ENCODE peak calls at places on chromosomes 7 and 10, in ten cellular contexts. One of them, this sample, is unnamed.

GRCh38 chr10:48504141-48504885 is 100.6 kb downstream of the ARHGAP22 start:
- DNase-seq in MM.1S: no peak
- DNase-seq in neuronal stem cell: no peak
- DNase-seq in breast epithelium: no peak
- DNase-seq in mesendoderm: no peak
- DNase-seq in CD8-positive, alpha-beta memory T cell: no peak
- DNase-seq in psoas muscle: no peak
- DNase-seq in testis: no peak
- DNase-seq in fibroblast of lung: no peak
- DNase-seq in adrenal gland: no peak
- DNase-seq in this sample: no peak

GRCh38 chr10:18345308-18345707 is 205.1 kb downstream of the CACNB2 start:
- DNase-seq in MM.1S: no peak
- DNase-seq in neuronal stem cell: no peak
- DNase-seq in breast epithelium: no peak
- DNase-seq in mesendoderm: no peak
- DNase-seq in CD8-positive, alpha-beta memory T cell: no peak
- DNase-seq in psoas muscle: no peak
- DNase-seq in testis: no peak
- DNase-seq in fibroblast of lung: no peak
- DNase-seq in adrenal gland: no peak
- DNase-seq in this sample: no peak

GRCh38 chr7:7304705-7305475 is 122.5 kb downstream of the C1GALT1 start:
- DNase-seq in MM.1S: no peak
- DNase-seq in neuronal stem cell: no peak
- DNase-seq in breast epithelium: peak; percentile 22
- DNase-seq in mesendoderm: no peak
- DNase-seq in CD8-positive, alpha-beta memory T cell: no peak
- DNase-seq in psoas muscle: no peak
- DNase-seq in testis: no peak
- DNase-seq in fibroblast of lung: no peak
- DNase-seq in adrenal gland: no peak
- DNase-seq in this sample: no peak

GRCh38 chr10:112775892-112776679 is 174.0 kb upstream of the TCF7L2 start:
- DNase-seq in MM.1S: no peak
- DNase-seq in neuronal stem cell: no peak
- DNase-seq in breast epithelium: no peak
- DNase-seq in mesendoderm: no peak
- DNase-seq in CD8-positive, alpha-beta memory T cell: no peak
- DNase-seq in psoas muscle: no peak
- DNase-seq in testis: no peak
- DNase-seq in fibroblast of lung: no peak
- DNase-seq in adrenal gland: no peak
- DNase-seq in this sample: no peak

GRCh38 chr10:4043897-4044296 is 258.9 kb upstream of the KLF6 start:
- DNase-seq in MM.1S: no peak
- DNase-seq in neuronal stem cell: no peak
- DNase-seq in breast epithelium: no peak
- DNase-seq in mesendoderm: no peak
- DNase-seq in CD8-positive, alpha-beta memory T cell: no peak
- DNase-seq in psoas muscle: no peak
- DNase-seq in testis: no peak
- DNase-seq in fibroblast of lung: no peak
- DNase-seq in adrenal gland: no peak
- DNase-seq in this sample: no peak

GRCh38 chr10:86391986-86392722 is 25.6 kb upstream of the GRID1 start:
- DNase-seq in MM.1S: no peak
- DNase-seq in neuronal stem cell: no peak
- DNase-seq in breast epithelium: no peak
- DNase-seq in mesendoderm: no peak
- DNase-seq in CD8-positive, alpha-beta memory T cell: no peak
- DNase-seq in psoas muscle: no peak
- DNase-seq in testis: no peak
- DNase-seq in fibroblast of lung: no peak
- DNase-seq in adrenal gland: no peak
- DNase-seq in this sample: no peak

GRCh38 chr7:85770332-85770731 is 583.5 kb upstream of the SEMA3D start:
- DNase-seq in MM.1S: no peak
- DNase-seq in neuronal stem cell: no peak
- DNase-seq in breast epithelium: no peak
- DNase-seq in mesendoderm: no peak
- DNase-seq in CD8-positive, alpha-beta memory T cell: no peak
- DNase-seq in psoas muscle: no peak
- DNase-seq in testis: no peak
- DNase-seq in fibroblast of lung: peak; percentile 79
- DNase-seq in adrenal gland: no peak
- DNase-seq in this sample: no peak

GRCh38 chr10:124864421-124865193 is 63.0 kb downstream of the ABRAXAS2 start:
- DNase-seq in MM.1S: no peak
- DNase-seq in neuronal stem cell: no peak
- DNase-seq in breast epithelium: peak; percentile 66
- DNase-seq in mesendoderm: peak; percentile 48
- DNase-seq in CD8-positive, alpha-beta memory T cell: no peak
- DNase-seq in psoas muscle: peak; percentile 88
- DNase-seq in testis: no peak
- DNase-seq in fibroblast of lung: no peak
- DNase-seq in adrenal gland: peak; percentile 66
- DNase-seq in this sample: peak; percentile 57

GRCh38 chr7:150382123-150382843 is 3.2 kb downstream of the ZNF775 start:
- DNase-seq in MM.1S: peak; percentile 80
- DNase-seq in neuronal stem cell: no peak
- DNase-seq in breast epithelium: peak; percentile 45
- DNase-seq in mesendoderm: no peak
- DNase-seq in CD8-positive, alpha-beta memory T cell: no peak
- DNase-seq in psoas muscle: no peak
- DNase-seq in testis: no peak
- DNase-seq in fibroblast of lung: no peak
- DNase-seq in adrenal gland: no peak
- DNase-seq in this sample: no peak

GRCh38 chr7:73817121-73817520 is 13.7 kb upstream of the CLDN4 start:
- DNase-seq in MM.1S: no peak
- DNase-seq in neuronal stem cell: no peak
- DNase-seq in breast epithelium: no peak
- DNase-seq in mesendoderm: no peak
- DNase-seq in CD8-positive, alpha-beta memory T cell: no peak
- DNase-seq in psoas muscle: no peak
- DNase-seq in testis: no peak
- DNase-seq in fibroblast of lung: no peak
- DNase-seq in adrenal gland: no peak
- DNase-seq in this sample: no peak

GRCh38 chr7:55572378-55573233 is at the start of gene VOPP1:
- DNase-seq in MM.1S: peak; percentile 86
- DNase-seq in neuronal stem cell: peak; percentile 68
- DNase-seq in breast epithelium: no peak
- DNase-seq in mesendoderm: peak; percentile 84
- DNase-seq in CD8-positive, alpha-beta memory T cell: peak; percentile 73
- DNase-seq in psoas muscle: peak; percentile 83
- DNase-seq in testis: peak; percentile 54
- DNase-seq in fibroblast of lung: peak; percentile 57
- DNase-seq in adrenal gland: peak; percentile 44
- DNase-seq in this sample: peak; percentile 83

GRCh38 chr7:29610031-29610490 is 46.4 kb downstream of the PRR15 start:
- DNase-seq in MM.1S: no peak
- DNase-seq in neuronal stem cell: no peak
- DNase-seq in breast epithelium: no peak
- DNase-seq in mesendoderm: no peak
- DNase-seq in CD8-positive, alpha-beta memory T cell: no peak
- DNase-seq in psoas muscle: no peak
- DNase-seq in testis: no peak
- DNase-seq in fibroblast of lung: peak; percentile 33
- DNase-seq in adrenal gland: no peak
- DNase-seq in this sample: no peak

DNA sequence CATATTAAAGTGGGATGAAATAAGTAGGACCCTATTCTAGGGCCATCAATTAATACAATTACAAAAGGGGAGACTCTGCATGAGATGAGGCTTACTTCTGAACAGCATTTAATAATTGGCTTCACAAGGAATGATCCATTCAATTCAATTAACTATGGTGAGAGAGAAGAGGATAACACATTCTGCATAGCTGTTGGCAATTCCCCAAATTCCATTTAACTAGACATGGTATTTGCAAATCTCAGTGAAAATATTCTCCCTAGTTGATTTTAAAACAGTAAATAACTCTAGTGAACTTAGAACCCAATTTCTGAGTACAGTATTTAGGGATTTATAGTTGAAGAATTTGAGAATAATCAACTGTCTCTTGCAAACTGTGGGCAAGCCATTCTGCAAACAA is 145.3 kb downstream of the NOC3L start:
- DNase-seq in MM.1S: no peak
- DNase-seq in neuronal stem cell: no peak
- DNase-seq in breast epithelium: no peak
- DNase-seq in mesendoderm: no peak
- DNase-seq in CD8-positive, alpha-beta memory T cell: no peak
- DNase-seq in psoas muscle: no peak
- DNase-seq in testis: no peak
- DNase-seq in fibroblast of lung: no peak
- DNase-seq in adrenal gland: no peak
- DNase-seq in this sample: no peak
- H3K27ac ChIP-seq in MM.1S: no peak overlapping the region
- H3K27ac ChIP-seq in neuronal stem cell: no peak overlapping the region
- H3K27ac ChIP-seq in breast epithelium: no peak overlapping the region
- H3K27ac ChIP-seq in mesendoderm: no peak overlapping the region
- H3K27ac ChIP-seq in CD8-positive, alpha-beta memory T cell: no peak overlapping the region
- H3K27ac ChIP-seq in psoas muscle: no peak overlapping the region
- H3K27ac ChIP-seq in testis: no peak overlapping the region
- H3K27ac ChIP-seq in fibroblast of lung: no peak overlapping the region
- H3K27ac ChIP-seq in adrenal gland: no peak overlapping the region
- H3K27ac ChIP-seq in this sample: no peak overlapping the region

DNA sequence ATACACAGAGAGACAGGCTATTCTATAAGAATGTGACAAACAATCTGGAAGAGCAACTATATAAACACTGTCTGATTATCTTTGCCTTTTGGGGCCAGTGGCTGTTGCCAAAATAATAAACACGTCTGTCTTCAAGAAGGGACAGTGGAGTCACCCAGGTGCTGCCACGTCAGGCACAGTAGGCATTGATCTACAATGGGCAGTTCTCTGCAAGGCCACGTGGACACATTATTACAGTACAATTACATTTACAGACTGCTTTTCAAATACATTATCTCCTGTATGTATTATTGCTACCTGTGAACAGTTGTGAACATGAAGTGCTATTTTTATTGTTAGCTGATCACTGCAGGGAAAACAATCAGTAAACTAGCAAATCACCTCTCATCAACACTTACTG is 14.0 kb downstream of the DNMBP start:
- DNase-seq in MM.1S: no peak
- DNase-seq in neuronal stem cell: no peak
- DNase-seq in breast epithelium: no peak
- DNase-seq in mesendoderm: no peak
- DNase-seq in CD8-positive, alpha-beta memory T cell: no peak
- DNase-seq in psoas muscle: no peak
- DNase-seq in testis: no peak
- DNase-seq in fibroblast of lung: no peak
- DNase-seq in adrenal gland: no peak
- DNase-seq in this sample: no peak
- H3K27ac ChIP-seq in MM.1S: no peak overlapping the region
- H3K27ac ChIP-seq in neuronal stem cell: no peak overlapping the region
- H3K27ac ChIP-seq in breast epithelium: no peak overlapping the region
- H3K27ac ChIP-seq in mesendoderm: no peak overlapping the region
- H3K27ac ChIP-seq in CD8-positive, alpha-beta memory T cell: no peak overlapping the region
- H3K27ac ChIP-seq in psoas muscle: peak overlapping the region; percentile 47
- H3K27ac ChIP-seq in testis: no peak overlapping the region
- H3K27ac ChIP-seq in fibroblast of lung: peak overlapping the region; percentile 36
- H3K27ac ChIP-seq in adrenal gland: no peak overlapping the region
- H3K27ac ChIP-seq in this sample: no peak overlapping the region

DNA sequence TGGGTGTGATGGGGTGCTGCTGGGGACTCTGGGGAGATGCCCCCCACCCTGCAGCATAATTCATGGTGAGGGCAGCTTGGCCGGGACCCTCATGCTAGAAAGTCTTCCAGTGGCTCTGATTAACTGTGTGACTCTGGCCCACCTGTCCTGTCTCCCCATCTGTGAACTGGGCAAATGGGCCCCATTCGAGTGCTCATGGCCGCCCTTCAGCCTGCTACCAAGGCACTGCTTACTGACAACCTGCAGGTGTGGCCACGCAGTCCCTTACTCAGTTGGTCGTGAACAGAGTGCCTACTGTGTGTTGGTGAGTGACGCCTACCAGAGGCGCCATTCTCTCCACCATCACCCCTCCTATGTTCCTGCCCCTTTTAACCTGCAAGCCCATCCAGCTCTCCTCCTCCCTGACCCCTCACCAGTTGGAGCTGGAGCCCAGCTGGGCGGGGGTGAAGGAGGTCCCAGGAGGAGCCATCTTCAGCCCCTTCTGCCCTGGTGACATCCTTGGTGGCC is 109.4 kb downstream of the ZMIZ1 start:
- DNase-seq in MM.1S: no peak
- DNase-seq in neuronal stem cell: no peak
- DNase-seq in breast epithelium: no peak
- DNase-seq in mesendoderm: no peak
- DNase-seq in CD8-positive, alpha-beta memory T cell: no peak
- DNase-seq in psoas muscle: no peak
- DNase-seq in testis: no peak
- DNase-seq in fibroblast of lung: no peak
- DNase-seq in adrenal gland: no peak
- DNase-seq in this sample: no peak
- H3K27ac ChIP-seq in MM.1S: no peak overlapping the region
- H3K27ac ChIP-seq in neuronal stem cell: peak overlapping the region; percentile 75
- H3K27ac ChIP-seq in breast epithelium: peak overlapping the region; percentile 35
- H3K27ac ChIP-seq in mesendoderm: no peak overlapping the region
- H3K27ac ChIP-seq in CD8-positive, alpha-beta memory T cell: peak overlapping the region; percentile 38
- H3K27ac ChIP-seq in psoas muscle: no peak overlapping the region
- H3K27ac ChIP-seq in testis: no peak overlapping the region
- H3K27ac ChIP-seq in fibroblast of lung: peak overlapping the region; percentile 78
- H3K27ac ChIP-seq in adrenal gland: peak overlapping the region; percentile 84
- H3K27ac ChIP-seq in this sample: peak overlapping the region; percentile 81

GRCh38 chr7:50709151-50709550 is 73.5 kb downstream of the GRB10 start:
- DNase-seq in MM.1S: no peak
- DNase-seq in neuronal stem cell: no peak
- DNase-seq in breast epithelium: no peak
- DNase-seq in mesendoderm: no peak
- DNase-seq in CD8-positive, alpha-beta memory T cell: no peak
- DNase-seq in psoas muscle: no peak
- DNase-seq in testis: no peak
- DNase-seq in fibroblast of lung: no peak
- DNase-seq in adrenal gland: no peak
- DNase-seq in this sample: no peak

GRCh38 chr7:50704844-50705243 is 77.9 kb downstream of the GRB10 start:
- DNase-seq in MM.1S: no peak
- DNase-seq in neuronal stem cell: no peak
- DNase-seq in breast epithelium: no peak
- DNase-seq in mesendoderm: no peak
- DNase-seq in CD8-positive, alpha-beta memory T cell: no peak
- DNase-seq in psoas muscle: no peak
- DNase-seq in testis: no peak
- DNase-seq in fibroblast of lung: no peak
- DNase-seq in adrenal gland: no peak
- DNase-seq in this sample: no peak

GRCh38 chr7:50707607-50708006 is 75.1 kb downstream of the GRB10 start:
- DNase-seq in MM.1S: no peak
- DNase-seq in neuronal stem cell: no peak
- DNase-seq in breast epithelium: no peak
- DNase-seq in mesendoderm: no peak
- DNase-seq in CD8-positive, alpha-beta memory T cell: no peak
- DNase-seq in psoas muscle: no peak
- DNase-seq in testis: no peak
- DNase-seq in fibroblast of lung: no peak
- DNase-seq in adrenal gland: no peak
- DNase-seq in this sample: no peak

GRCh38 chr7:50703654-50704053 is 79.0 kb downstream of the GRB10 start:
- DNase-seq in MM.1S: no peak
- DNase-seq in neuronal stem cell: no peak
- DNase-seq in breast epithelium: no peak
- DNase-seq in mesendoderm: no peak
- DNase-seq in CD8-positive, alpha-beta memory T cell: no peak
- DNase-seq in psoas muscle: no peak
- DNase-seq in testis: no peak
- DNase-seq in fibroblast of lung: no peak
- DNase-seq in adrenal gland: no peak
- DNase-seq in this sample: no peak

GRCh38 chr7:50706469-50706937 is 76.2 kb downstream of the GRB10 start:
- DNase-seq in MM.1S: no peak
- DNase-seq in neuronal stem cell: no peak
- DNase-seq in breast epithelium: no peak
- DNase-seq in mesendoderm: no peak
- DNase-seq in CD8-positive, alpha-beta memory T cell: no peak
- DNase-seq in psoas muscle: no peak
- DNase-seq in testis: no peak
- DNase-seq in fibroblast of lung: no peak
- DNase-seq in adrenal gland: no peak
- DNase-seq in this sample: peak; percentile 42
- H3K27ac ChIP-seq in MM.1S: no peak overlapping the region
- H3K27ac ChIP-seq in neuronal stem cell: no peak overlapping the region
- H3K27ac ChIP-seq in breast epithelium: no peak overlapping the region
- H3K27ac ChIP-seq in mesendoderm: no peak overlapping the region
- H3K27ac ChIP-seq in CD8-positive, alpha-beta memory T cell: no peak overlapping the region
- H3K27ac ChIP-seq in psoas muscle: no peak overlapping the region
- H3K27ac ChIP-seq in testis: no peak overlapping the region
- H3K27ac ChIP-seq in fibroblast of lung: no peak overlapping the region
- H3K27ac ChIP-seq in adrenal gland: no peak overlapping the region
- H3K27ac ChIP-seq in this sample: peak overlapping the region; percentile 56